ENCODE peak calls at places on chromosomes 5 and 9, in four cellular contexts. C is HCT116, J is H1, L is HepG2. R is an unnamed sample.

GRCh38 chr9:76534031-76534430 is 75.0 kb downstream of the GCNT1 start:
- DNase-seq in C (no peak), J (no peak), L (no peak), R (no peak)

GRCh38 chr5:141513627-141514329 is 24.9 kb downstream of the PCDHGC5 start:
- DNase-seq in L (no peak), C (no peak), J (no peak), R (no peak)

GRCh38 chr5:136057401-136057951 is 28.7 kb downstream of the TGFBI start:
- DNase-seq in L (no peak), C (no peak), J (no peak), R (no peak)

GRCh38 chr9:23162789-23163188 is 663.3 kb downstream of the ELAVL2 start:
- DNase-seq in J (no peak), C (no peak), L (no peak), R (no peak)

GRCh38 chr5:137332296-137332695 is 166.8 kb downstream of the SPOCK1 start:
- DNase-seq in C (no peak), J (no peak), L (no peak), R (no peak)

GRCh38 chr5:149887622-149888183 is 56.9 kb downstream of the PDE6A start:
- DNase-seq in C (peak; percentile 12), J (no peak), L (peak; percentile 67), R (no peak)

GRCh38 chr5:3310551-3311340 is 284.9 kb upstream of the IRX1 start:
- DNase-seq in C (no peak), L (peak; percentile 2), J (no peak), R (no peak)

GRCh38 chr5:56264417-56265025 is 31.4 kb upstream of the ANKRD55 start:
- DNase-seq in J (peak; percentile 67), L (peak; percentile 59), C (peak; percentile 61), R (peak; percentile 38)

GRCh38 chr5:8861764-8862163 is 684.1 kb downstream of the SEMA5A start:
- DNase-seq in L (no peak), J (no peak), C (no peak), R (no peak)

GRCh38 chr5:67815455-67816391 is 399.8 kb upstream of the PIK3R1 start:
- DNase-seq in J (no peak), C (no peak), L (peak; percentile 81), R (no peak)

GRCh38 chr5:139979943-139980342 is 63.2 kb downstream of the NRG2 start:
- DNase-seq in J (no peak), L (no peak), C (no peak), R (no peak)

GRCh38 chr5:1725641-1726468 is 73.8 kb downstream of the MRPL36 start:
- DNase-seq in L (no peak), C (no peak), J (no peak), R (no peak)

GRCh38 chr5:159915913-159916840 is at the start of gene ADRA1B:
- DNase-seq in L (peak; percentile 10), J (peak; percentile 38), C (no peak), R (peak; percentile 48)

GRCh38 chr9:78029601-78030552 is 1.7 kb downstream of the GNAQ start:
- DNase-seq in L (no peak), C (no peak), J (no peak), R (peak; percentile 8)

GRCh38 chr5:32812399-32812798 is 101.3 kb downstream of the NPR3 start:
- DNase-seq in J (no peak), C (no peak), L (no peak), R (no peak)

GRCh38 chr5:32814141-32814540 is 103.0 kb downstream of the NPR3 start:
- DNase-seq in J (no peak), L (no peak), C (no peak), R (no peak)

GRCh38 chr5:32805966-32806626 is 95.0 kb downstream of the NPR3 start:
- DNase-seq in L (no peak), J (no peak), C (no peak), R (no peak)

GRCh38 chr5:32814620-32815019 is 103.5 kb downstream of the NPR3 start:
- DNase-seq in L (no peak), C (no peak), J (no peak), R (no peak)

GRCh38 chr5:32810812-32811211 is 99.7 kb downstream of the NPR3 start:
- DNase-seq in L (no peak), J (no peak), C (no peak), R (no peak)
- TF ChIP-seq ZNF274 in L (no peak), J (no peak), C (no peak), R (no peak)

GRCh38 chr9:94108584-94108983 is 24.3 kb downstream of the PTPDC1 start:
- DNase-seq in J (no peak), C (no peak), L (no peak), R (no peak)
- TF ChIP-seq ZNF274 in J (no peak), C (no peak), L (no peak), R (no peak)

GRCh38 chr9:15403155-15403554 is 19.5 kb upstream of the SNAPC3 start:
- DNase-seq in L (peak; percentile 56), C (peak; percentile 65), J (no peak), R (peak; percentile 39)
- TF ChIP-seq ZNF274 in L (no peak), C (no peak), J (no peak), R (no peak)

GRCh38 chr5:173997331-173997730 is 8.4 kb downstream of the C5orf47 start:
- DNase-seq in C (no peak), J (no peak), L (no peak), R (no peak)
- TF ChIP-seq ZNF274 in C (no peak), J (no peak), L (no peak), R (no peak)

GRCh38 chr9:1979815-1980367 is 35.3 kb upstream of the SMARCA2 start:
- DNase-seq in L (no peak), J (no peak), C (no peak), R (no peak)
- TF ChIP-seq ZNF274 in L (no peak), J (no peak), C (no peak), R (no peak)

DNA sequence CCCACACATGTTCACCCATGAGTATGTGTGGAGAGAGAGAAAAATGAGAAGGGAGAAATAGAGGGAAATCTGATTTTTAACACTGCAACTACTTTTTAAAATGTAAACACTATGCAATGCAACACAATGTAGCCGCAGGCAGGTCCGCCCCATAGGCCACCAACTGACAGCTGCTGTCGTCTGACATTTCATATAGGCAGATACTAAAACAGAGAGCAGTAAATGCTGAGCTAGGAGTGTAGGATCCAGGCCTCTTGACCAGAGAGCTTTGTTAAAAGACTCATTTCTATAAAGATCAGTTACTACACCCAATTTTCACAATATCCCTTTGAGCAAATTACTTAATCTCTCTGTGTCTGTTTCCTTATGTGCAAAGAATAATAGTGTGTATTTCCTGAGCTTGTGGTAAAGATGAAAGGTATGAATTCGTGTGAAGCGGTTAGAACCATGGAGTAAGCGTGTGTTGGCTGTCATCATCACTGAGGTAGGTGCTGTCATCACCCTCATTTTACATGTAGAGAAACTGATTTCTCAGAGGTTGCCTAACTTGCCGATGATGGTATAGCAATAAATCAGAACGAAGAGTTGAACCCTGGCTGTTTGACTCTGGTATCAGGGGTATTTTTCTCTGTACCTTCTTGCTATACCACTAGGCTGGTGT is 55.2 kb upstream of the PDE8B start:
- DNase-seq in J (no peak), L (no peak), C (no peak), R (no peak)
- TF ChIP-seq ZNF274 in J (no peak), L (no peak), C (no peak), R (no peak)